ENCODE peak calls at places on chromosome 18, in ten cellular contexts. One of them, this sample, is unnamed.

GRCh38 chr18:51070545-51070944 is 40.5 kb downstream of the SMAD4 start:
- DNase-seq in astrocyte: peak
- DNase-seq in tibial artery: no peak
- DNase-seq in B cell: no peak
- DNase-seq in WTC11: no peak
- DNase-seq in upper lobe of right lung: no peak
- DNase-seq in fibroblast of lung: peak
- DNase-seq in left ventricle myocardium inferior: no peak
- DNase-seq in fibroblast of the aortic adventitia: peak
- DNase-seq in heart right ventricle: no peak
- DNase-seq in this sample: no peak

GRCh38 chr18:51196116-51196810 is 1.2 kb downstream of the MEX3C start:
- DNase-seq in fibroblast of the aortic adventitia: peak
- DNase-seq in fibroblast of lung: peak
- DNase-seq in heart right ventricle: peak
- DNase-seq in B cell: peak
- DNase-seq in WTC11: peak
- DNase-seq in left ventricle myocardium inferior: peak
- DNase-seq in tibial artery: peak
- DNase-seq in upper lobe of right lung: peak
- DNase-seq in astrocyte: no peak
- DNase-seq in this sample: no peak

GRCh38 chr18:75418293-75418692 is 9.2 kb downstream of the SMIM21 start:
- DNase-seq in tibial artery: no peak
- DNase-seq in WTC11: no peak
- DNase-seq in fibroblast of lung: no peak
- DNase-seq in heart right ventricle: no peak
- DNase-seq in left ventricle myocardium inferior: no peak
- DNase-seq in B cell: no peak
- DNase-seq in astrocyte: no peak
- DNase-seq in fibroblast of the aortic adventitia: no peak
- DNase-seq in upper lobe of right lung: no peak
- DNase-seq in this sample: no peak

GRCh38 chr18:22523481-22523880 is 105.8 kb upstream of the CTAGE1 start:
- DNase-seq in tibial artery: no peak
- DNase-seq in WTC11: no peak
- DNase-seq in heart right ventricle: no peak
- DNase-seq in upper lobe of right lung: no peak
- DNase-seq in left ventricle myocardium inferior: no peak
- DNase-seq in astrocyte: no peak
- DNase-seq in fibroblast of the aortic adventitia: no peak
- DNase-seq in B cell: no peak
- DNase-seq in fibroblast of lung: no peak
- DNase-seq in this sample: no peak

GRCh38 chr18:68679531-68679930 is 35.4 kb downstream of the TMX3 start:
- DNase-seq in fibroblast of lung: no peak
- DNase-seq in B cell: no peak
- DNase-seq in WTC11: no peak
- DNase-seq in upper lobe of right lung: no peak
- DNase-seq in heart right ventricle: no peak
- DNase-seq in fibroblast of the aortic adventitia: peak
- DNase-seq in astrocyte: peak
- DNase-seq in tibial artery: no peak
- DNase-seq in left ventricle myocardium inferior: no peak
- DNase-seq in this sample: no peak

GRCh38 chr18:25230658-25231326 is 121.2 kb downstream of the ZNF521 start:
- DNase-seq in upper lobe of right lung: no peak
- DNase-seq in B cell: no peak
- DNase-seq in heart right ventricle: peak
- DNase-seq in fibroblast of lung: peak
- DNase-seq in left ventricle myocardium inferior: peak
- DNase-seq in WTC11: no peak
- DNase-seq in tibial artery: peak
- DNase-seq in astrocyte: peak
- DNase-seq in fibroblast of the aortic adventitia: peak
- DNase-seq in this sample: no peak

GRCh38 chr18:13179566-13180113 is 38.9 kb upstream of the LDLRAD4 start:
- DNase-seq in B cell: no peak
- DNase-seq in fibroblast of the aortic adventitia: no peak
- DNase-seq in left ventricle myocardium inferior: no peak
- DNase-seq in tibial artery: no peak
- DNase-seq in astrocyte: no peak
- DNase-seq in heart right ventricle: no peak
- DNase-seq in WTC11: no peak
- DNase-seq in upper lobe of right lung: no peak
- DNase-seq in fibroblast of lung: no peak
- DNase-seq in this sample: no peak

GRCh38 chr18:31566576-31567306 is 24.9 kb upstream of the TTR start:
- DNase-seq in WTC11: no peak
- DNase-seq in heart right ventricle: no peak
- DNase-seq in fibroblast of the aortic adventitia: no peak
- DNase-seq in astrocyte: no peak
- DNase-seq in upper lobe of right lung: no peak
- DNase-seq in B cell: no peak
- DNase-seq in fibroblast of lung: no peak
- DNase-seq in left ventricle myocardium inferior: no peak
- DNase-seq in tibial artery: no peak
- DNase-seq in this sample: no peak

GRCh38 chr18:56702946-56703345 is 51.8 kb downstream of the WDR7 start:
- DNase-seq in fibroblast of lung: peak
- DNase-seq in fibroblast of the aortic adventitia: peak
- DNase-seq in left ventricle myocardium inferior: no peak
- DNase-seq in WTC11: no peak
- DNase-seq in upper lobe of right lung: no peak
- DNase-seq in tibial artery: no peak
- DNase-seq in B cell: peak
- DNase-seq in heart right ventricle: no peak
- DNase-seq in astrocyte: peak
- DNase-seq in this sample: peak

DNA sequence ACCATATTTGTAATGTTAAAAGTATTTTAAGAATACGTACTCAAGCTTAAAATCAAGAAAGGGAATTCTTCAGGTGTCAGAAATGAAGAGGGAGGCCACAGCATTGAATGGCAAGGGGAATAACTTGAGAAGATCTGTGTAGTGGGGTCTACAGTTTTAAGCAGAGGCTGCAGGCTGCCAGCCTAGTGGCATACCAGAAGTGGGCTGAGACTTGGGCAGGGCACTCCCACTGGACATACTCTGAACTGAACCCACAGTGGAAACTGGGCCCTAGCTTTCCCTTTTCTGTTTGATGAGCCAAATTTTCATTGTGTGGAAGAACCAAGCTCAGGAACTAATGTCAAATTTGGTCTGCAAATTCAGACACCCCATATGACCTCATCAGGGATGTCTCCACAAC is 238.8 kb downstream of the PTPRM start:
- DNase-seq in B cell: no peak
- DNase-seq in WTC11: no peak
- DNase-seq in upper lobe of right lung: no peak
- DNase-seq in left ventricle myocardium inferior: no peak
- DNase-seq in astrocyte: no peak
- DNase-seq in fibroblast of lung: no peak
- DNase-seq in fibroblast of the aortic adventitia: no peak
- DNase-seq in heart right ventricle: no peak
- DNase-seq in tibial artery: no peak
- DNase-seq in this sample: no peak
- TF ChIP-seq CTCF in B cell: no peak
- TF ChIP-seq CTCF in WTC11: no peak
- TF ChIP-seq CTCF in upper lobe of right lung: peak
- TF ChIP-seq CTCF in left ventricle myocardium inferior: peak
- TF ChIP-seq CTCF in astrocyte: no peak
- TF ChIP-seq CTCF in fibroblast of lung: no peak
- TF ChIP-seq CTCF in fibroblast of the aortic adventitia: no peak
- TF ChIP-seq CTCF in heart right ventricle: no peak
- TF ChIP-seq CTCF in tibial artery: no peak
- TF ChIP-seq CTCF in this sample: no peak

GRCh38 chr18:63586966-63587365 is at the start of gene SERPINB13:
- DNase-seq in heart right ventricle: no peak
- DNase-seq in fibroblast of lung: no peak
- DNase-seq in B cell: no peak
- DNase-seq in left ventricle myocardium inferior: no peak
- DNase-seq in fibroblast of the aortic adventitia: no peak
- DNase-seq in WTC11: no peak
- DNase-seq in astrocyte: no peak
- DNase-seq in tibial artery: no peak
- DNase-seq in upper lobe of right lung: no peak
- DNase-seq in this sample: no peak
- TF ChIP-seq CTCF in heart right ventricle: no peak
- TF ChIP-seq CTCF in fibroblast of lung: no peak
- TF ChIP-seq CTCF in B cell: no peak
- TF ChIP-seq CTCF in left ventricle myocardium inferior: no peak
- TF ChIP-seq CTCF in fibroblast of the aortic adventitia: no peak
- TF ChIP-seq CTCF in WTC11: no peak
- TF ChIP-seq CTCF in astrocyte: no peak
- TF ChIP-seq CTCF in tibial artery: no peak
- TF ChIP-seq CTCF in upper lobe of right lung: no peak
- TF ChIP-seq CTCF in this sample: no peak

DNA sequence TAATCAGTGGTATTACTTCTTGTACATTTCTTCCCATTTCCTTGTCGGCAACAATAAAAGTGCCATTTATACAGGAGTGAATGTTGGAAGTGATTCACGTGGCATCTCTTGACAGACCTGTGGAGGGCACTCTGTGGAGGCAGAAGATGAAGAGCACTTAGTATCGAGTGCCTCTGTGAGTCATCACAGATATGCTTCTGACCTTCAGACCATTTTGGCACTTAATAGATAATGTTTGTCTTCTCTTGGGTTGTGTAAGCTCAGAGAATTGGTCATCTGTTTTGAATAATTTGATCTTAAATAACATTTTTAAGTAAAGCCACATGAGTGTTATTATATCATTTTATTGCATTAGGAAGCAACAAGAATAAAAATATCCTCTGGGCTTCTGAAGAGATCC is 305.5 kb downstream of the PTPRM start:
- DNase-seq in upper lobe of right lung: no peak
- DNase-seq in WTC11: no peak
- DNase-seq in B cell: no peak
- DNase-seq in heart right ventricle: no peak
- DNase-seq in left ventricle myocardium inferior: no peak
- DNase-seq in astrocyte: peak
- DNase-seq in fibroblast of the aortic adventitia: peak
- DNase-seq in tibial artery: no peak
- DNase-seq in fibroblast of lung: peak
- DNase-seq in this sample: no peak
- TF ChIP-seq CTCF in upper lobe of right lung: no peak
- TF ChIP-seq CTCF in WTC11: no peak
- TF ChIP-seq CTCF in B cell: no peak
- TF ChIP-seq CTCF in heart right ventricle: no peak
- TF ChIP-seq CTCF in left ventricle myocardium inferior: peak
- TF ChIP-seq CTCF in astrocyte: no peak
- TF ChIP-seq CTCF in fibroblast of the aortic adventitia: no peak
- TF ChIP-seq CTCF in tibial artery: no peak
- TF ChIP-seq CTCF in fibroblast of lung: peak
- TF ChIP-seq CTCF in this sample: no peak

GRCh38 chr18:28158083-28158581 is 18.8 kb downstream of the CDH2 start:
- DNase-seq in WTC11: no peak
- DNase-seq in tibial artery: no peak
- DNase-seq in left ventricle myocardium inferior: no peak
- DNase-seq in fibroblast of the aortic adventitia: peak
- DNase-seq in fibroblast of lung: peak
- DNase-seq in upper lobe of right lung: no peak
- DNase-seq in heart right ventricle: no peak
- DNase-seq in B cell: no peak
- DNase-seq in astrocyte: no peak
- DNase-seq in this sample: no peak
- TF ChIP-seq CTCF in WTC11: no peak
- TF ChIP-seq CTCF in tibial artery: no peak
- TF ChIP-seq CTCF in left ventricle myocardium inferior: no peak
- TF ChIP-seq CTCF in fibroblast of the aortic adventitia: peak
- TF ChIP-seq CTCF in fibroblast of lung: peak
- TF ChIP-seq CTCF in upper lobe of right lung: no peak
- TF ChIP-seq CTCF in heart right ventricle: no peak
- TF ChIP-seq CTCF in B cell: no peak
- TF ChIP-seq CTCF in astrocyte: no peak
- TF ChIP-seq CTCF in this sample: no peak

GRCh38 chr18:45916302-45916701 is 50.8 kb downstream of the EPG5 start:
- DNase-seq in fibroblast of the aortic adventitia: no peak
- DNase-seq in tibial artery: no peak
- DNase-seq in fibroblast of lung: no peak
- DNase-seq in WTC11: peak
- DNase-seq in heart right ventricle: no peak
- DNase-seq in B cell: no peak
- DNase-seq in left ventricle myocardium inferior: no peak
- DNase-seq in upper lobe of right lung: no peak
- DNase-seq in astrocyte: no peak
- DNase-seq in this sample: no peak
- TF ChIP-seq CTCF in fibroblast of the aortic adventitia: no peak
- TF ChIP-seq CTCF in tibial artery: no peak
- TF ChIP-seq CTCF in fibroblast of lung: peak
- TF ChIP-seq CTCF in WTC11: no peak
- TF ChIP-seq CTCF in heart right ventricle: no peak
- TF ChIP-seq CTCF in B cell: no peak
- TF ChIP-seq CTCF in left ventricle myocardium inferior: no peak
- TF ChIP-seq CTCF in upper lobe of right lung: no peak
- TF ChIP-seq CTCF in astrocyte: no peak
- TF ChIP-seq CTCF in this sample: no peak

This sample was measured in GM13977.